ENCODE peak calls at places on chromosomes 7 and 10, in five cellular contexts. One of them, this sample, is unnamed.

GRCh38 chr10:132464256-132465192 is 67.5 kb downstream of the PWWP2B start:
- DNase-seq in cardiac fibroblast: peak; percentile 79
- DNase-seq in PC-9: no peak
- DNase-seq in body of pancreas: peak; percentile 67
- DNase-seq in CD8-positive, alpha-beta T cell: no peak
- DNase-seq in this sample: no peak

GRCh38 chr10:18202600-18203150 is 62.5 kb downstream of the CACNB2 start:
- DNase-seq in cardiac fibroblast: peak; percentile 50
- DNase-seq in PC-9: no peak
- DNase-seq in body of pancreas: no peak
- DNase-seq in CD8-positive, alpha-beta T cell: no peak
- DNase-seq in this sample: no peak

GRCh38 chr7:127629268-127629854 is 11.4 kb upstream of the PAX4 start:
- DNase-seq in cardiac fibroblast: no peak
- DNase-seq in PC-9: no peak
- DNase-seq in body of pancreas: peak; percentile 78
- DNase-seq in CD8-positive, alpha-beta T cell: peak; percentile 12
- DNase-seq in this sample: no peak

GRCh38 chr10:50635286-50635685 is 11.5 kb upstream of the SGMS1 start:
- DNase-seq in cardiac fibroblast: peak; percentile 78
- DNase-seq in PC-9: no peak
- DNase-seq in body of pancreas: no peak
- DNase-seq in CD8-positive, alpha-beta T cell: no peak
- DNase-seq in this sample: no peak

GRCh38 chr7:24318326-24318725 is 34.3 kb downstream of the NPY start:
- DNase-seq in cardiac fibroblast: no peak
- DNase-seq in PC-9: no peak
- DNase-seq in body of pancreas: no peak
- DNase-seq in CD8-positive, alpha-beta T cell: no peak
- DNase-seq in this sample: no peak

GRCh38 chr7:154928136-154929005 is 74.6 kb downstream of the PAXIP1 start:
- DNase-seq in cardiac fibroblast: peak; percentile 96
- DNase-seq in PC-9: peak; percentile 96
- DNase-seq in body of pancreas: peak; percentile 52
- DNase-seq in CD8-positive, alpha-beta T cell: peak; percentile 12
- DNase-seq in this sample: peak; percentile 54

GRCh38 chr10:413662-414071 is 275.8 kb downstream of the DIP2C start:
- DNase-seq in cardiac fibroblast: no peak
- DNase-seq in PC-9: no peak
- DNase-seq in body of pancreas: no peak
- DNase-seq in CD8-positive, alpha-beta T cell: no peak
- DNase-seq in this sample: no peak

GRCh38 chr10:77816311-77816710 is 110.2 kb downstream of the DLG5 start:
- DNase-seq in cardiac fibroblast: no peak
- DNase-seq in PC-9: no peak
- DNase-seq in body of pancreas: no peak
- DNase-seq in CD8-positive, alpha-beta T cell: no peak
- DNase-seq in this sample: no peak

GRCh38 chr10:99345350-99345749 is 16.2 kb downstream of the CNNM1 start:
- DNase-seq in cardiac fibroblast: peak; percentile 18
- DNase-seq in PC-9: no peak
- DNase-seq in body of pancreas: no peak
- DNase-seq in CD8-positive, alpha-beta T cell: no peak
- DNase-seq in this sample: no peak

GRCh38 chr10:26380815-26381214 is 57.3 kb upstream of the APBB1IP start:
- DNase-seq in cardiac fibroblast: no peak
- DNase-seq in PC-9: no peak
- DNase-seq in body of pancreas: no peak
- DNase-seq in CD8-positive, alpha-beta T cell: no peak
- DNase-seq in this sample: no peak

GRCh38 chr7:112399501-112399900 is 50.8 kb upstream of the IFRD1 start:
- DNase-seq in cardiac fibroblast: peak; percentile 78
- DNase-seq in PC-9: no peak
- DNase-seq in body of pancreas: no peak
- DNase-seq in CD8-positive, alpha-beta T cell: no peak
- DNase-seq in this sample: no peak

GRCh38 chr7:158409816-158410330 is 177.8 kb downstream of the PTPRN2 start:
- DNase-seq in cardiac fibroblast: no peak
- DNase-seq in PC-9: no peak
- DNase-seq in body of pancreas: no peak
- DNase-seq in CD8-positive, alpha-beta T cell: no peak
- DNase-seq in this sample: no peak

GRCh38 chr10:73413108-73413527 is 740 bp downstream of the ANXA7 start:
- DNase-seq in cardiac fibroblast: no peak
- DNase-seq in PC-9: peak; percentile 76
- DNase-seq in body of pancreas: peak; percentile 76
- DNase-seq in CD8-positive, alpha-beta T cell: peak; percentile 17
- DNase-seq in this sample: peak; percentile 45

GRCh38 chr10:100670828-100671479 is 74.4 kb upstream of the PAX2 start:
- DNase-seq in cardiac fibroblast: peak; percentile 5
- DNase-seq in PC-9: no peak
- DNase-seq in body of pancreas: peak; percentile 16
- DNase-seq in CD8-positive, alpha-beta T cell: peak; percentile 34
- DNase-seq in this sample: peak; percentile 65

GRCh38 chr10:31204090-31204489 is 114.9 kb upstream of the ZEB1 start:
- DNase-seq in cardiac fibroblast: peak; percentile 71
- DNase-seq in PC-9: no peak
- DNase-seq in body of pancreas: no peak
- DNase-seq in CD8-positive, alpha-beta T cell: no peak
- DNase-seq in this sample: no peak

GRCh38 chr10:14584643-14585042 is 190.1 kb downstream of the FAM107B start:
- DNase-seq in cardiac fibroblast: no peak
- DNase-seq in PC-9: no peak
- DNase-seq in body of pancreas: no peak
- DNase-seq in CD8-positive, alpha-beta T cell: no peak
- DNase-seq in this sample: no peak

GRCh38 chr7:40765633-40766032 is 630.8 kb downstream of the SUGCT start:
- DNase-seq in cardiac fibroblast: no peak
- DNase-seq in PC-9: no peak
- DNase-seq in body of pancreas: no peak
- DNase-seq in CD8-positive, alpha-beta T cell: no peak
- DNase-seq in this sample: no peak

GRCh38 chr10:127908106-127908957 is 1.4 kb downstream of the PTPRE start:
- DNase-seq in cardiac fibroblast: peak; percentile 64
- DNase-seq in PC-9: peak; percentile 96
- DNase-seq in body of pancreas: peak; percentile 58
- DNase-seq in CD8-positive, alpha-beta T cell: no peak
- DNase-seq in this sample: no peak

GRCh38 chr7:132275811-132276210 is 300.5 kb downstream of the PLXNA4 start:
- DNase-seq in cardiac fibroblast: no peak
- DNase-seq in PC-9: no peak
- DNase-seq in body of pancreas: no peak
- DNase-seq in CD8-positive, alpha-beta T cell: no peak
- DNase-seq in this sample: no peak

GRCh38 chr7:25347360-25347759 is 119.1 kb upstream of the NPVF start:
- DNase-seq in cardiac fibroblast: no peak
- DNase-seq in PC-9: no peak
- DNase-seq in body of pancreas: no peak
- DNase-seq in CD8-positive, alpha-beta T cell: no peak
- DNase-seq in this sample: no peak

GRCh38 chr7:130353196-130353595 is 8.6 kb downstream of the CPA5 start:
- DNase-seq in cardiac fibroblast: no peak
- DNase-seq in PC-9: peak; percentile 21
- DNase-seq in body of pancreas: no peak
- DNase-seq in CD8-positive, alpha-beta T cell: no peak
- DNase-seq in this sample: no peak

GRCh38 chr10:87696922-87697714 is 37.4 kb downstream of the PAPSS2 start:
- DNase-seq in cardiac fibroblast: no peak
- DNase-seq in PC-9: no peak
- DNase-seq in body of pancreas: no peak
- DNase-seq in CD8-positive, alpha-beta T cell: no peak
- DNase-seq in this sample: no peak

GRCh38 chr7:102138676-102139075 is 148.0 kb upstream of the SH2B2 start:
- DNase-seq in cardiac fibroblast: no peak
- DNase-seq in PC-9: no peak
- DNase-seq in body of pancreas: no peak
- DNase-seq in CD8-positive, alpha-beta T cell: no peak
- DNase-seq in this sample: no peak

GRCh38 chr7:158850390-158851174 is 5.8 kb upstream of the DYNC2I1 start:
- DNase-seq in cardiac fibroblast: no peak
- DNase-seq in PC-9: no peak
- DNase-seq in body of pancreas: no peak
- DNase-seq in CD8-positive, alpha-beta T cell: no peak
- DNase-seq in this sample: no peak

GRCh38 chr7:17552952-17553351 is 254.5 kb downstream of the AHR start:
- DNase-seq in cardiac fibroblast: peak; percentile 32
- DNase-seq in PC-9: no peak
- DNase-seq in body of pancreas: no peak
- DNase-seq in CD8-positive, alpha-beta T cell: no peak
- DNase-seq in this sample: no peak

GRCh38 chr10:71323407-71323806 is 4.3 kb downstream of the SLC29A3 start:
- DNase-seq in cardiac fibroblast: peak; percentile 24
- DNase-seq in PC-9: no peak
- DNase-seq in body of pancreas: no peak
- DNase-seq in CD8-positive, alpha-beta T cell: no peak
- DNase-seq in this sample: no peak

GRCh38 chr7:909358-910329 is 33.3 kb downstream of the GET4 start:
- DNase-seq in cardiac fibroblast: peak; percentile 54
- DNase-seq in PC-9: no peak
- DNase-seq in body of pancreas: peak; percentile 80
- DNase-seq in CD8-positive, alpha-beta T cell: no peak
- DNase-seq in this sample: no peak

GRCh38 chr10:20658158-20658557 is 239.0 kb downstream of the NEBL start:
- DNase-seq in cardiac fibroblast: no peak
- DNase-seq in PC-9: no peak
- DNase-seq in body of pancreas: no peak
- DNase-seq in CD8-positive, alpha-beta T cell: no peak
- DNase-seq in this sample: no peak

GRCh38 chr10:94630017-94630688 is 53.4 kb upstream of the CYP2C18 start:
- DNase-seq in cardiac fibroblast: peak; percentile 46
- DNase-seq in PC-9: no peak
- DNase-seq in body of pancreas: no peak
- DNase-seq in CD8-positive, alpha-beta T cell: no peak
- DNase-seq in this sample: no peak

GRCh38 chr10:122149607-122150505 is 121.2 kb upstream of the BTBD16 start:
- DNase-seq in cardiac fibroblast: peak; percentile 65
- DNase-seq in PC-9: no peak
- DNase-seq in body of pancreas: no peak
- DNase-seq in CD8-positive, alpha-beta T cell: no peak
- DNase-seq in this sample: no peak

GRCh38 chr7:117873056-117873932 is at the start of gene CTTNBP2:
- DNase-seq in cardiac fibroblast: peak; percentile 50
- DNase-seq in PC-9: no peak
- DNase-seq in body of pancreas: peak; percentile 59
- DNase-seq in CD8-positive, alpha-beta T cell: no peak
- DNase-seq in this sample: no peak

DNA sequence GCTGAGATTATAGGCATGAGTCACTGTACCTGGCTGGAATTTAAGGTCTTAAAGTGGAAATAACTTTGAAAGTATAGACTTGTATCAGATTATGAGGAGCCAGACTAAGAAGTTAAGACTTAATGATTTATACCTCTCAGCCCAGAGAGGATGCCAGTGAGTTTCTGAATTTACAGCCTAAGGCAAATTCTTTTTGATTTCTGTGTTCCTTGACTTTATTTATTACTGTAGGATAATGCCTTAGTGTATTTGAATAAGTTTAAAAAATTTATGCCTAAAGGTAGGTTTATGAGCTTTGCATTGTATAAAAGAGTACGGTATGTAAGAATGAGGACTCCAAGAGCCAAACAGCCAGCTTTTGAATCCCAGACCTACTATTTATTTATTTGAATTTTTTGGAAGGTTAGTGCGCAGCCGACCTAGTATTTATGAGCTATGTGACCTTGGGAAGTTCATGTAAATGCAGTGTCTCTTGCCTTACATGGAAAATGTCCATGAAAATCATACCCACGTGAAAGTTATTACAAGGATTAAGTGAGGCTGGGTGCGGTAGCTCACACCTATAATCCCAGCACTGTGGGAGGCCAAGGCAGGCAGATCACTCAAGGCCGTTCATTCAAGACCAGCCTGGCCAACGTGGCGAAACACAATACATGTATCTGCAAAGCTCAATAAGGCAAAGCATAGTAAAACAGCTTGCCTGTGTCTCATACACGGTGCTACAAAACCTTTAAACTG is 174.6 kb downstream of the AUTS2 start:
- DNase-seq in cardiac fibroblast: no peak
- DNase-seq in PC-9: no peak
- DNase-seq in body of pancreas: no peak
- DNase-seq in CD8-positive, alpha-beta T cell: no peak
- DNase-seq in this sample: no peak
- TF ChIP-seq CTCF in cardiac fibroblast: no peak
- TF ChIP-seq CTCF in PC-9: no peak
- TF ChIP-seq CTCF in body of pancreas: no peak
- TF ChIP-seq CTCF in CD8-positive, alpha-beta T cell: no peak
- TF ChIP-seq CTCF in this sample: no peak

GRCh38 chr10:42632557-42632956 is 5.8 kb downstream of the ZNF33B start:
- DNase-seq in cardiac fibroblast: no peak
- DNase-seq in PC-9: no peak
- DNase-seq in body of pancreas: no peak
- DNase-seq in CD8-positive, alpha-beta T cell: no peak
- DNase-seq in this sample: no peak
- TF ChIP-seq CTCF in cardiac fibroblast: no peak
- TF ChIP-seq CTCF in PC-9: no peak
- TF ChIP-seq CTCF in body of pancreas: no peak
- TF ChIP-seq CTCF in CD8-positive, alpha-beta T cell: no peak
- TF ChIP-seq CTCF in this sample: no peak

GRCh38 chr7:138907849-138908248 is 73.3 kb downstream of the KIAA1549 start:
- DNase-seq in cardiac fibroblast: no peak
- DNase-seq in PC-9: no peak
- DNase-seq in body of pancreas: no peak
- DNase-seq in CD8-positive, alpha-beta T cell: no peak
- DNase-seq in this sample: no peak
- TF ChIP-seq CTCF in cardiac fibroblast: no peak
- TF ChIP-seq CTCF in PC-9: no peak
- TF ChIP-seq CTCF in body of pancreas: no peak
- TF ChIP-seq CTCF in CD8-positive, alpha-beta T cell: no peak
- TF ChIP-seq CTCF in this sample: no peak

GRCh38 chr10:86345296-86346168 is 21.1 kb downstream of the GRID1 start:
- DNase-seq in cardiac fibroblast: no peak
- DNase-seq in PC-9: peak; percentile 62
- DNase-seq in body of pancreas: no peak
- DNase-seq in CD8-positive, alpha-beta T cell: no peak
- DNase-seq in this sample: no peak

GRCh38 chr10:86346169-86346793 is 20.3 kb downstream of the GRID1 start:
- DNase-seq in cardiac fibroblast: no peak
- DNase-seq in PC-9: no peak
- DNase-seq in body of pancreas: no peak
- DNase-seq in CD8-positive, alpha-beta T cell: no peak
- DNase-seq in this sample: no peak

GRCh38 chr10:86343761-86344160 is 22.8 kb downstream of the GRID1 start:
- DNase-seq in cardiac fibroblast: no peak
- DNase-seq in PC-9: no peak
- DNase-seq in body of pancreas: no peak
- DNase-seq in CD8-positive, alpha-beta T cell: no peak
- DNase-seq in this sample: no peak

GRCh38 chr10:86344281-86344680 is 22.3 kb downstream of the GRID1 start:
- DNase-seq in cardiac fibroblast: no peak
- DNase-seq in PC-9: no peak
- DNase-seq in body of pancreas: no peak
- DNase-seq in CD8-positive, alpha-beta T cell: no peak
- DNase-seq in this sample: no peak

DNA sequence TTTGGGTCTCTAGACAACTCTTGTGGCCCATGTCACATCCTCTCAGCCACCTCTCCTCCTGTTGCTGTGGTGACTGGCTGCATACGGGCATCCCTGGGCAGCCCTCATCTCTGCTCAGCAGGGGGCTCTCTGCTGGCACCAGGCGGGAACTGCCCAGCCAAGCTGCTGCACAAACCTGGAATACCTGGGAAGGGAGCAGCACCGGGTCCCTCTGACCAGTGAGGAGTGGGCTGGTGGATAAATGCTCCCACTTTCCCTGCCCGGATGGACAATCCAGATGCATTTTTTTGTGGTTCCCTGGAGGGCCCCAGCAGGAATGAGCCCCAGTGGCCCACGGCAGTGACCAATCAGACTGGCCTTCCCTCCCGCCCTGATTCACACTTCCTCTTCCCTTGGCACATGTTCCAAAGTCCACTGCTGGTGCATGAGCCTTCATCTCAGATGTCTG is 21.9 kb downstream of the GRID1 start:
- DNase-seq in cardiac fibroblast: no peak
- DNase-seq in PC-9: no peak
- DNase-seq in body of pancreas: no peak
- DNase-seq in CD8-positive, alpha-beta T cell: no peak
- DNase-seq in this sample: no peak
- TF ChIP-seq CTCF in cardiac fibroblast: no peak
- TF ChIP-seq CTCF in PC-9: no peak
- TF ChIP-seq CTCF in body of pancreas: no peak
- TF ChIP-seq CTCF in CD8-positive, alpha-beta T cell: no peak
- TF ChIP-seq CTCF in this sample: no peak

This sample was measured in natural killer cell.